ENCODE peak calls at places on chromosomes 3 and 15, in seven cellular contexts. G is esophagus muscularis mucosa; T is tibial artery; V is CD8-positive, alpha-beta memory T cell; H is posterior cingulate gyrus; Z is EH; D is T-helper 1 cell. K is an unnamed sample.

GRCh38 chr3:188362405-188362831 is 208.5 kb downstream of the LPP start:
- DNase-seq in D (no peak), V (peak; percentile 45), T (no peak), Z (peak; percentile 86), H (no peak), G (no peak), K (no peak)

GRCh38 chr3:172317984-172318383 is 130.3 kb downstream of the GHSR start:
- DNase-seq in H (no peak), V (no peak), G (no peak), D (no peak), T (peak; percentile 52), Z (peak; percentile 96), K (no peak)

GRCh38 chr3:16132190-16132589 is 42.3 kb upstream of the GALNT15 start:
- DNase-seq in G (no peak), H (no peak), D (no peak), V (no peak), Z (no peak), T (no peak), K (no peak)

GRCh38 chr3:18740631-18741583 is 315.8 kb upstream of the SATB1 start:
- DNase-seq in V (peak; percentile 71), G (no peak), D (peak; percentile 94), H (no peak), Z (no peak), T (no peak), K (peak; percentile 63)

GRCh38 chr15:76060098-76060989 is 559 bp downstream of the TMEM266 start:
- DNase-seq in T (no peak), D (peak; percentile 8), Z (no peak), G (no peak), H (no peak), V (no peak), K (no peak)

GRCh38 chr3:185733980-185734724 is 90.7 kb downstream of the IGF2BP2 start:
- DNase-seq in T (no peak), G (no peak), Z (peak; percentile 85), H (no peak), D (peak; percentile 16), V (no peak), K (no peak)

GRCh38 chr3:197750863-197751737 is 1.4 kb downstream of the FYTTD1 start:
- DNase-seq in Z (peak; percentile 56), G (no peak), H (peak; percentile 89), V (peak; percentile 49), D (peak; percentile 33), T (peak; percentile 82), K (peak; percentile 35)

GRCh38 chr3:65858749-65859148 is 180.0 kb downstream of the MAGI1 start:
- DNase-seq in H (no peak), Z (no peak), T (no peak), V (no peak), G (no peak), D (no peak), K (no peak)

GRCh38 chr3:74651239-74651638 is 36.8 kb upstream of the CNTN3 start:
- DNase-seq in V (no peak), T (no peak), Z (no peak), G (no peak), D (no peak), H (no peak), K (no peak)

GRCh38 chr3:64873400-64873799 is 185.6 kb upstream of the ADAMTS9 start:
- DNase-seq in H (no peak), G (no peak), V (no peak), T (no peak), Z (no peak), D (no peak), K (no peak)

GRCh38 chr3:127639173-127640030 is 10.4 kb downstream of the PODXL2 start:
- DNase-seq in Z (peak; percentile 80), D (no peak), G (no peak), V (no peak), H (peak; percentile 45), T (no peak), K (no peak)